ENCODE peak calls at places on chromosomes 7 and 10, in six cellular contexts. C is GM12878, B is HepG2, D is H1, L is K562, Z is SK-N-SH. G is an unnamed sample.

GRCh38 chr7:44720301-44720700 is 28.3 kb upstream of the ZMIZ2 start:
- DNase-seq in C (no peak), B (no peak), D (no peak), L (no peak), Z (no peak), G (no peak)

GRCh38 chr10:108203905-108204527 is 1039.5 kb upstream of the SORCS1 start:
- DNase-seq in C (no peak), B (no peak), D (no peak), L (no peak), Z (no peak), G (no peak)

GRCh38 chr7:20288036-20288435 is 42.7 kb upstream of the ITGB8 start:
- DNase-seq in C (no peak), B (no peak), D (no peak), L (no peak), Z (no peak), G (no peak)

GRCh38 chr7:50618281-50618680 is 53.1 kb upstream of the DDC start:
- DNase-seq in C (no peak), B (no peak), D (no peak), L (no peak), Z (no peak), G (no peak)

GRCh38 chr7:99312316-99313203 is 13.1 kb upstream of the ARPC1A start:
- DNase-seq in C (peak; percentile 35), B (peak; percentile 68), D (peak; percentile 91), L (peak; percentile 79), Z (peak; percentile 78), G (peak; percentile 32)

GRCh38 chr10:99232357-99232999 is 3.2 kb downstream of the HPSE2 start:
- DNase-seq in C (no peak), B (no peak), D (peak; percentile 75), L (no peak), Z (peak; percentile 52), G (no peak)

GRCh38 chr7:45400680-45401079 is 173.5 kb upstream of the ADCY1 start:
- DNase-seq in C (no peak), B (no peak), D (no peak), L (no peak), Z (no peak), G (no peak)

GRCh38 chr7:33701927-33702326 is 203.4 kb upstream of the BMPER start:
- DNase-seq in C (no peak), B (no peak), D (no peak), L (no peak), Z (no peak), G (no peak)

GRCh38 chr7:44460325-44460724 is 30.1 kb downstream of the NUDCD3 start:
- DNase-seq in C (peak; percentile 93), B (no peak), D (no peak), L (no peak), Z (no peak), G (no peak)

GRCh38 chr7:4282434-4283223 is 399.5 kb upstream of the FOXK1 start:
- DNase-seq in C (no peak), B (no peak), D (no peak), L (no peak), Z (no peak), G (no peak)

GRCh38 chr7:2710256-2710655 is 22.3 kb downstream of the AMZ1 start:
- DNase-seq in C (peak; percentile 74), B (no peak), D (no peak), L (no peak), Z (no peak), G (no peak)

GRCh38 chr7:156074084-156074483 is 261.8 kb upstream of the SHH start:
- DNase-seq in C (no peak), B (no peak), D (no peak), L (no peak), Z (no peak), G (no peak)

GRCh38 chr7:80215734-80216133 is 81.1 kb downstream of the GNAI1 start:
- DNase-seq in C (no peak), B (no peak), D (no peak), L (no peak), Z (no peak), G (no peak)

GRCh38 chr7:46682841-46683624 is 762.0 kb upstream of the IGFBP3 start:
- DNase-seq in C (no peak), B (no peak), D (no peak), L (no peak), Z (no peak), G (no peak)

GRCh38 chr7:69596723-69597277 is 1.5 kb upstream of the AUTS2 start:
- DNase-seq in C (no peak), B (no peak), D (no peak), L (no peak), Z (no peak), G (no peak)

GRCh38 chr10:6781133-6781770 is 201.2 kb upstream of the PRKCQ start:
- DNase-seq in C (peak; percentile 32), B (no peak), D (no peak), L (no peak), Z (no peak), G (no peak)

GRCh38 chr10:113978802-113979201 is 64.9 kb upstream of the ADRB1 start:
- DNase-seq in C (no peak), B (no peak), D (no peak), L (no peak), Z (no peak), G (no peak)

GRCh38 chr10:68553138-68553537 is 7.0 kb upstream of the TET1 start:
- DNase-seq in C (no peak), B (no peak), D (no peak), L (no peak), Z (no peak), G (no peak)

GRCh38 chr10:61837748-61838055 is 63.8 kb upstream of the ARID5B start:
- DNase-seq in C (no peak), B (peak; percentile 63), D (no peak), L (no peak), Z (no peak), G (no peak)
- TF ChIP-seq GABPA in C (no peak), B (no peak), D (no peak), L (no peak), Z (no peak), G (no peak)

GRCh38 chr7:1591876-1592275 is 22.0 kb upstream of the PSMG3 start:
- DNase-seq in C (no peak), B (no peak), D (no peak), L (no peak), Z (no peak), G (no peak)
- TF ChIP-seq GABPA in C (no peak), B (no peak), D (no peak), L (no peak), Z (no peak), G (no peak)

GRCh38 chr10:71314028-71314693 is 4.9 kb upstream of the SLC29A3 start:
- DNase-seq in C (no peak), B (no peak), D (peak; percentile 73), L (peak; percentile 89), Z (peak; percentile 81), G (peak; percentile 23)
- TF ChIP-seq GABPA in C (no peak), B (no peak), D (no peak), L (no peak), Z (no peak), G (no peak)

GRCh38 chr7:149050941-149051340 is 22.6 kb upstream of the PDIA4 start:
- DNase-seq in C (no peak), B (no peak), D (no peak), L (no peak), Z (no peak), G (no peak)
- TF ChIP-seq GABPA in C (no peak), B (no peak), D (no peak), L (no peak), Z (no peak), G (no peak)

GRCh38 chr10:86402283-86402931 is 35.8 kb upstream of the GRID1 start:
- DNase-seq in C (no peak), B (peak; percentile 20), D (no peak), L (no peak), Z (no peak), G (no peak)

GRCh38 chr10:86399514-86399878 is 32.9 kb upstream of the GRID1 start:
- DNase-seq in C (no peak), B (no peak), D (no peak), L (no peak), Z (no peak), G (no peak)

GRCh38 chr10:86399879-86400704 is 33.5 kb upstream of the GRID1 start:
- DNase-seq in C (peak; percentile 83), B (peak; percentile 94), D (peak; percentile 99), L (peak; percentile 87), Z (peak; percentile 95), G (peak; percentile 95)

GRCh38 chr10:86401588-86402282 is 35.1 kb upstream of the GRID1 start:
- DNase-seq in C (no peak), B (no peak), D (peak; percentile 71), L (no peak), Z (peak; percentile 57), G (no peak)

GRCh38 chr10:86400705-86401587 is 34.4 kb upstream of the GRID1 start:
- DNase-seq in C (no peak), B (peak; percentile 27), D (peak; percentile 83), L (no peak), Z (peak; percentile 81), G (no peak)
- TF ChIP-seq GABPA in C (no peak), B (no peak), D (no peak), L (no peak), Z (no peak), G (no peak)

GRCh38 chr7:137818036-137818435 is 28.7 kb downstream of the DGKI start:
- DNase-seq in C (no peak), B (no peak), D (no peak), L (no peak), Z (no peak), G (no peak)
- TF ChIP-seq GABPA in C (no peak), B (no peak), D (no peak), L (no peak), Z (no peak), G (no peak)

GRCh38 chr10:132275426-132276178 is 32.1 kb downstream of the STK32C start:
- DNase-seq in C (no peak), B (no peak), D (no peak), L (no peak), Z (no peak), G (no peak)
- TF ChIP-seq GABPA in C (no peak), B (no peak), D (no peak), L (no peak), Z (no peak), G (no peak)

GRCh38 chr10:44995914-44996633 is 4.6 kb upstream of the ZNF22 start:
- DNase-seq in C (no peak), B (peak; percentile 94), D (peak; percentile 38), L (no peak), Z (no peak), G (no peak)
- TF ChIP-seq GABPA in C (no peak), B (no peak), D (no peak), L (no peak), Z (no peak), G (no peak)

G was measured in HL-60.